ENCODE peak calls at places on chromosomes 11 and 22, in seven cellular contexts. J is A549, O is IMR-90, U is nephron progenitor cell, L is AG09309, I is cardiac fibroblast, Y is endothelial cell. P is an unnamed sample.

GRCh38 chr11:78542007-78542406 is 32.7 kb downstream of the NARS2 start:
- DNase-seq in J (no peak), O (peak), U (no peak), L (no peak), I (no peak), Y (no peak), P (no peak)

GRCh38 chr11:70333206-70333605 is 62.7 kb downstream of the PPFIA1 start:
- DNase-seq in J (no peak), O (peak), U (no peak), L (no peak), I (no peak), Y (no peak), P (no peak)

GRCh38 chr11:109059402-109059801 is 362.6 kb upstream of the C11orf87 start:
- DNase-seq in J (no peak), O (no peak), U (no peak), L (no peak), I (no peak), Y (no peak), P (no peak)

GRCh38 chr11:22711880-22712279 is 45.5 kb downstream of the GAS2 start:
- DNase-seq in J (no peak), O (no peak), U (no peak), L (no peak), I (peak), Y (no peak), P (no peak)

GRCh38 chr11:31340903-31341572 is 28.5 kb downstream of the DCDC1 start:
- DNase-seq in J (peak), O (peak), U (peak), L (no peak), I (peak), Y (peak), P (no peak)

GRCh38 chr22:46984751-46985506 is 222.5 kb downstream of the TBC1D22A start:
- DNase-seq in J (no peak), O (peak), U (no peak), L (peak), I (peak), Y (no peak), P (no peak)

GRCh38 chr11:134110252-134110651 is 41.4 kb downstream of the JAM3 start:
- DNase-seq in J (no peak), O (no peak), U (no peak), L (no peak), I (no peak), Y (no peak), P (no peak)

GRCh38 chr11:123640677-123641494 is 13.5 kb downstream of the SCN3B start:
- DNase-seq in J (peak), O (peak), U (peak), L (no peak), I (peak), Y (peak), P (no peak)

GRCh38 chr11:128859563-128860441 is 7.3 kb downstream of the KCNJ1 start:
- DNase-seq in J (peak), O (peak), U (peak), L (no peak), I (peak), Y (peak), P (no peak)

GRCh38 chr11:73177380-73178091 is 35.4 kb upstream of the FCHSD2 start:
- DNase-seq in J (no peak), O (no peak), U (no peak), L (no peak), I (no peak), Y (no peak), P (no peak)

GRCh38 chr22:40281717-40282116 is 64.6 kb upstream of the ADSL start:
- DNase-seq in J (no peak), O (no peak), U (no peak), L (no peak), I (no peak), Y (no peak), P (no peak)

GRCh38 chr22:50665212-50665611 is 7.4 kb upstream of the SHANK3 start:
- DNase-seq in J (no peak), O (no peak), U (no peak), L (no peak), I (no peak), Y (no peak), P (peak)

GRCh38 chr11:134949716-134950115 is 537.7 kb upstream of the B3GAT1 start:
- DNase-seq in J (no peak), O (peak), U (no peak), L (no peak), I (no peak), Y (no peak), P (no peak)

GRCh38 chr11:5809905-5810792 is 1.4 kb downstream of the OR52N2 start:
- DNase-seq in J (no peak), O (no peak), U (no peak), L (no peak), I (no peak), Y (peak), P (no peak)

DNA sequence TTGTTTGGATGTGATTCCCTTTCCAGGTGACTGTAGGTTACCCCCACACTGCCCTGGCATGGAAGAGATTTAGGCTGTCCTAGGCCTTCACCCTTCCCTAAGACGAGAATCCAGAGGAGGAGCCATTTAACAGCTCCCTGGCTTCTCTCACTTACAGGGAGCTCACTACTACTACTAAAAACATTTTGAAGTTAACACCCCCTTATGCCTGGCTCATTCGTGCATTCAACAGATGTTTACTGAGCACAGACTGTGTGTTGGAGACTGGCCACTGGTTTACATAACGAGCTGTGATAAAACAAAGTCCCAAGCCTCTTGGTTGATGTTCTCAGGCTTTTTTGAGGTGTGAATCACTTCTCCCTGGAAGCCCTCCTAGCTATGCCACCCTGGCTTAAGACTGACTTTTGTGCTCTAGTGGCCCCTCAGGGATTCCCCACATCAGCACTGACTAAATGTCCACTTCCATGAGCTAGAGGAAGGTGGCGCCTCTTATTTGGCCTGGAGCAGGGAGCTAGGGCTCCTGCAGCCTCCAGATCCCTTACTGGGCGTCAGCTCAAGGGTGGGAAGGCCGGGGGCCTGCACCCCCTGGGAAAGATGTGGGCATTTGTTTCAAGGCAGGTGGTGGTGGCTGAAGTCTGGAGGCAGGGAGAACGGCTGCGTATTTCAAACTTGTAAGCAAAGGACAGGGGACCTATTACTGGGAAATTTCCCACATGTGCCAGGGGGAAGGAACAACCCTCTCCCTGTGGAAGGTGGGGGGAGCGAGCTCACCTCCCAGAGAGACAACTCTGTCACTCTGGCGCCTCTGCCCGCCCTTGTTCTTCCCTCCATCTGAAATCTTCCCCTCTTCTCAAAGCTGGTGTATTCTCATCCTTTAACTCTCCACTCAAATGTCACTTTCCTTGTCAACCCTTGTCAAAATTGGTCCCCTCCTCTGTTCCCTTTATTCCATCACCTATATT is 19.4 kb upstream of the MALAT1 start:
- DNase-seq in J (peak), O (peak), U (no peak), L (peak), I (peak), Y (no peak), P (no peak)
- TF ChIP-seq CTCF in J (peak), O (peak), U (no peak), L (peak), I (peak), Y (no peak), P (peak)

GRCh38 chr11:2099523-2100316 is 39.5 kb downstream of the IGF2 start:
- DNase-seq in J (no peak), O (no peak), U (no peak), L (no peak), I (no peak), Y (no peak), P (no peak)
- TF ChIP-seq CTCF in J (no peak), O (no peak), U (no peak), L (no peak), I (no peak), Y (no peak), P (no peak)

GRCh38 chr11:85946221-85946620 is 91.0 kb downstream of the CCDC83 start:
- DNase-seq in J (no peak), O (peak), U (no peak), L (no peak), I (peak), Y (no peak), P (no peak)
- TF ChIP-seq CTCF in J (no peak), O (no peak), U (no peak), L (no peak), I (no peak), Y (no peak), P (no peak)

GRCh38 chr22:35342390-35342789 is 38.5 kb upstream of the HMOX1 start:
- DNase-seq in J (no peak), O (no peak), U (no peak), L (no peak), I (no peak), Y (no peak), P (no peak)

GRCh38 chr22:35344956-35345690 is 35.8 kb upstream of the HMOX1 start:
- DNase-seq in J (no peak), O (no peak), U (no peak), L (no peak), I (no peak), Y (no peak), P (no peak)

GRCh38 chr22:35341090-35341874 is 39.6 kb upstream of the HMOX1 start:
- DNase-seq in J (no peak), O (no peak), U (no peak), L (no peak), I (no peak), Y (no peak), P (no peak)

GRCh38 chr22:35345808-35346505 is 34.9 kb upstream of the HMOX1 start:
- DNase-seq in J (no peak), O (no peak), U (no peak), L (no peak), I (no peak), Y (no peak), P (no peak)

GRCh38 chr22:35343664-35344550 is 37.0 kb upstream of the HMOX1 start:
- DNase-seq in J (no peak), O (no peak), U (no peak), L (no peak), I (no peak), Y (no peak), P (no peak)
- TF ChIP-seq CTCF in J (no peak), O (no peak), U (no peak), L (no peak), I (no peak), Y (no peak), P (no peak)

DNA sequence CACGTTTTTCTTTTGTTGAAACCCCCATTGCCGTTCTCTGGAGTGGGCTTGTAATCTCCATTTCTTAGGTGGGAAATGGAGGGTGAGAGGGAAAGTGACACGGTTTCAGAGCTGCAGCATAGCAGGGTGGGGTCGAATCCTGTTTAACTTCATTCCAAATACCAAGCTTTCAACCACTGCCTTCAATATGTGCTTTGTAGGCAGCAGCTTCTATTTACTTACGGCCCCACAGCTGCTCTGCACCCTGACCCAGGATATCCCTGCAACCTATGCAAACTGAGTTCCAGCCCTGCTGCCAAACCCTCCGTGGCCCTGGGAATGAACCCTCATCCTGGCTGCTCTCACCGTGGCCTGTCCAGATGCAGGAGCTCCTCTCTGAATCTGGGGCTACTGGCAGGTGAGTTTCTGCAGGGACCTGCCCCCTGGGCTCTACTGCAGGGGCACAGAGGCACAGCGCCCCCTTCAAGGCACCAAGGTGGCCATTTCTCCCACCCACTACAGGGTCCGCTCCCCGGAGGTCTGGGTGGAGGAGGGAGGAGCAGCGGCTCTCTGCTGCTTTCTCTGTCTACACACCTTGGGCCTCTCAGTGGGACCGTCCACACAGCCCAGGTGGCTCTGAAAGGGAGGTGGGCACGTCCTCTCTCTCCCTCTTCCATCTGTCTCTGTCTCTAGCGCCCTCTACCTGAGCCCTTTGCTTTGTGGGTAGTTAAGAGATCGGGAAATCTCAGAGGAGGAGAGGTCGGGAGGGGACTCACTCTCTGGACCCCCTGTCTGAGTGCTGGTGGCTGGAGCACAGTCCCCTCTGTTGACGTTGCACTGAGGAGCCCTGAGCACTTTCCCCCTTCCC is 279.1 kb downstream of the BRD1 start:
- DNase-seq in J (no peak), O (no peak), U (no peak), L (no peak), I (no peak), Y (no peak), P (no peak)
- TF ChIP-seq CTCF in J (no peak), O (no peak), U (no peak), L (no peak), I (no peak), Y (no peak), P (no peak)

DNA sequence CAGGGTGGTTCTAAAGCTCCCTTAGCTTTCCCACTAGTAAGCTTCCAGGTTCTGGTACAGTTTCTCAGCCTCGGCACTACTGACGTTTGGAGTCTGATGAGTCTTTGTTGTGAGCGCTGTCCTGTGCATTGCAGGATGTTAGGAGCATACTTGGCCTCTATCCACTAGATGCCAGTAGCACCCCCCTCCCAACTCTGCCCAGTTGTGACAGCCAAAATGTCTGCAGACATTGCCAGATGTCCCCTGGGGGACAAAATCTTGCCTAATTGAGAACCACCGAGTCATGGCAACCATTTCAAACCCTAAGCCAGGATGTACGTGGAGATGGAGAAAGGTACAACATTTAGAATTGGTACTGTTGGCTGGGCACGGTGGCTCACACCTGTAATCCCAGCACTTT is 68.7 kb downstream of the PTPRJ start:
- DNase-seq in J (no peak), O (no peak), U (no peak), L (no peak), I (no peak), Y (no peak), P (no peak)
- TF ChIP-seq CTCF in J (no peak), O (no peak), U (no peak), L (no peak), I (no peak), Y (no peak), P (no peak)

DNA sequence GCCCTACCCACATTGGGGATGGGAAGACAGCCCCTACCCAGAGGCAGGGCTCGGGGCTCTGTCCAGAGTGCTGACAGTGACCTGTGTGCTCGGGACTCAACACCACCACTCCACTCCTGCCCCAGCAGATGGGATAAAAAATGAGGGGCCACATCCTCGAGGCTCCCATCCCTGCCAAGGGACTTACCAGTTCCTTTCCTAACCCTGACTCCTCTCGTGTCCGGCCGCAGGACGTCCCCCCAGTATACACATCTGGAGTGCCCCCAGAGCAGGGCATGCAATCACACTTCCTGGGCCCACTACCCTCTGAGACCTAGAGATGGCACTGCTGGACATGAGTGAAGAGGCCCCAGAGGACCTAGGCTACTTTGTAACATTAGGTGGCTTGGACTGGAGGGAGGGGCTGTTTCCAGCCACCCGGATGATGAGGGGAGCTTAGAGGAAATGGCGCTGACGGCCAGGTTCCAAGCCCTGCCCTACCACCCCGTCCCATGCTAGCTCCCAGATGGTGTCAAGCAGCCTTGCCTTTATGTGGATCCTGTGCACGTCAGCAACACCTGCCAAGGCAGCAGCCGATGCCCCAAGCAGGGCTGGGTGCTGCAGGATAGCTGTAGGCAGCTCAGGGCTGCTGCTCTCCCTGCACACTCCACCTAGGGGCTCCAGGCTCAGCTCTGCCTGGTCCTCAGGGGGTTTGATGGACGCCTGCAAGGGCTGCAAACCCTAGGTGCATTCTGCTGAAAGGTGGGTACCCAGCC is 86.6 kb downstream of the DGCR2 start:
- DNase-seq in J (no peak), O (no peak), U (peak), L (no peak), I (peak), Y (no peak), P (peak)
- TF ChIP-seq CTCF in J (no peak), O (no peak), U (no peak), L (no peak), I (no peak), Y (no peak), P (no peak)

GRCh38 chr22:48520207-48520606 is 1307.5 kb downstream of the BRD1 start:
- DNase-seq in J (no peak), O (no peak), U (no peak), L (no peak), I (no peak), Y (no peak), P (no peak)

GRCh38 chr22:48513929-48514328 is 1313.7 kb downstream of the BRD1 start:
- DNase-seq in J (no peak), O (no peak), U (no peak), L (no peak), I (no peak), Y (no peak), P (no peak)

GRCh38 chr22:48515571-48516200 is 1312.0 kb downstream of the BRD1 start:
- DNase-seq in J (no peak), O (no peak), U (no peak), L (no peak), I (no peak), Y (no peak), P (no peak)

GRCh38 chr22:48516571-48516970 is 1311.1 kb downstream of the BRD1 start:
- DNase-seq in J (no peak), O (no peak), U (no peak), L (no peak), I (no peak), Y (no peak), P (no peak)

GRCh38 chr22:48517039-48518030 is 1310.3 kb downstream of the BRD1 start:
- DNase-seq in J (peak), O (no peak), U (no peak), L (no peak), I (no peak), Y (peak), P (no peak)
- TF ChIP-seq CTCF in J (no peak), O (no peak), U (no peak), L (no peak), I (no peak), Y (no peak), P (peak)

DNA sequence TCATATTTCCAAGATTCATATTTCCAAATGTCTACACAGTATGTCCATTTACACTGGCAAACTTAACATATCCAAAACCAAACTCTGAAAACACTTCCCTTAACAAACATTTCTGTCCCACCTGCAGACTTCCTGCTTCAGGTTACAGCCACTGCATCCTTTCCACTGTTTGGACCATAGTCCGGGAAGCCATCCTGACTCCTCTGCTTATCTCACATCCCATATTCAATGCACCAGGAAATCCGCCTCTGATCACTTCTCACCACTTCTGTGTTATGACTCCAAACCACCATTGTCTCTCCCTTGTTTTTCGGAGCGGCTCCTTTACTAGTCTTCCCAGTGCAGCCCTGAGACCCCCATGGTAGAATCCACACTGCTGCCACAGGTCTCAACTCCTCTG is 30.1 kb downstream of the HIRA start:
- DNase-seq in J (no peak), O (no peak), U (no peak), L (no peak), I (no peak), Y (no peak), P (no peak)
- TF ChIP-seq CTCF in J (no peak), O (no peak), U (no peak), L (no peak), I (no peak), Y (no peak), P (no peak)

P was measured in type B pancreatic cell.